ENCODE peak calls at places on chromosomes 13 and 19, in four cellular contexts. One of them, this sample, is unnamed.

GRCh38 chr19:780935-781334 is 16.3 kb upstream of the PTBP1 start:
- DNase-seq in fibroblast of pulmonary artery: no peak
- DNase-seq in CD8-positive, alpha-beta memory T cell: no peak
- DNase-seq in AG09309: no peak
- DNase-seq in this sample: no peak

GRCh38 chr19:53982611-53983010 is 8.8 kb upstream of the CACNG6 start:
- DNase-seq in CD8-positive, alpha-beta memory T cell: no peak
- DNase-seq in AG09309: no peak
- DNase-seq in fibroblast of pulmonary artery: peak
- DNase-seq in this sample: no peak

GRCh38 chr13:23159205-23159586 is 21.6 kb upstream of the SGCG start:
- DNase-seq in CD8-positive, alpha-beta memory T cell: no peak
- DNase-seq in AG09309: no peak
- DNase-seq in fibroblast of pulmonary artery: peak
- DNase-seq in this sample: peak

GRCh38 chr19:33502991-33503790 is 18.4 kb downstream of the PEPD start:
- DNase-seq in CD8-positive, alpha-beta memory T cell: no peak
- DNase-seq in fibroblast of pulmonary artery: no peak
- DNase-seq in AG09309: no peak
- DNase-seq in this sample: no peak

GRCh38 chr13:44932850-44933251 is 56.4 kb downstream of the NUFIP1 start:
- DNase-seq in CD8-positive, alpha-beta memory T cell: no peak
- DNase-seq in fibroblast of pulmonary artery: peak
- DNase-seq in AG09309: peak
- DNase-seq in this sample: peak

GRCh38 chr19:33472696-33473624 is 48.6 kb downstream of the PEPD start:
- DNase-seq in AG09309: peak
- DNase-seq in fibroblast of pulmonary artery: peak
- DNase-seq in CD8-positive, alpha-beta memory T cell: no peak
- DNase-seq in this sample: peak

GRCh38 chr13:37014609-37015008 is 14.0 kb downstream of the EXOSC8 start:
- DNase-seq in AG09309: no peak
- DNase-seq in CD8-positive, alpha-beta memory T cell: no peak
- DNase-seq in fibroblast of pulmonary artery: no peak
- DNase-seq in this sample: no peak

GRCh38 chr19:40941481-40942219 is 49.4 kb upstream of the CYP2B6 start:
- DNase-seq in AG09309: no peak
- DNase-seq in fibroblast of pulmonary artery: no peak
- DNase-seq in CD8-positive, alpha-beta memory T cell: no peak
- DNase-seq in this sample: no peak

GRCh38 chr19:13042443-13043130 is 47.3 kb downstream of the NFIX start:
- DNase-seq in AG09309: no peak
- DNase-seq in CD8-positive, alpha-beta memory T cell: no peak
- DNase-seq in fibroblast of pulmonary artery: peak
- DNase-seq in this sample: peak

GRCh38 chr19:19546751-19547162 is 8.7 kb downstream of the CILP2 start:
- DNase-seq in fibroblast of pulmonary artery: no peak
- DNase-seq in CD8-positive, alpha-beta memory T cell: no peak
- DNase-seq in AG09309: no peak
- DNase-seq in this sample: no peak

GRCh38 chr13:29918845-29919244 is 68.4 kb upstream of the UBL3 start:
- DNase-seq in CD8-positive, alpha-beta memory T cell: no peak
- DNase-seq in AG09309: peak
- DNase-seq in fibroblast of pulmonary artery: peak
- DNase-seq in this sample: peak

GRCh38 chr13:25678398-25678797 is 306.6 kb downstream of the ATP8A2 start:
- DNase-seq in fibroblast of pulmonary artery: no peak
- DNase-seq in AG09309: no peak
- DNase-seq in CD8-positive, alpha-beta memory T cell: no peak
- DNase-seq in this sample: no peak

GRCh38 chr19:51824603-51825002 is 29.6 kb downstream of the FPR3 start:
- DNase-seq in fibroblast of pulmonary artery: no peak
- DNase-seq in CD8-positive, alpha-beta memory T cell: no peak
- DNase-seq in AG09309: no peak
- DNase-seq in this sample: no peak

GRCh38 chr13:91719033-91719432 is 320.6 kb downstream of the GPC5 start:
- DNase-seq in AG09309: no peak
- DNase-seq in fibroblast of pulmonary artery: peak
- DNase-seq in CD8-positive, alpha-beta memory T cell: no peak
- DNase-seq in this sample: peak

GRCh38 chr13:102978168-102978567 is 88.0 kb downstream of the SLC10A2 start:
- DNase-seq in CD8-positive, alpha-beta memory T cell: no peak
- DNase-seq in fibroblast of pulmonary artery: peak
- DNase-seq in AG09309: no peak
- DNase-seq in this sample: peak

GRCh38 chr13:65236841-65237418 is 1993.2 kb downstream of the PCDH9 start:
- DNase-seq in CD8-positive, alpha-beta memory T cell: no peak
- DNase-seq in fibroblast of pulmonary artery: no peak
- DNase-seq in AG09309: no peak
- DNase-seq in this sample: no peak

GRCh38 chr13:37869506-37869755 is 141 bp downstream of the TRPC4 start:
- DNase-seq in CD8-positive, alpha-beta memory T cell: no peak
- DNase-seq in AG09309: no peak
- DNase-seq in fibroblast of pulmonary artery: peak
- DNase-seq in this sample: no peak

GRCh38 chr19:34351382-34351802 is 13.6 kb upstream of the GPI start:
- DNase-seq in AG09309: no peak
- DNase-seq in fibroblast of pulmonary artery: no peak
- DNase-seq in CD8-positive, alpha-beta memory T cell: no peak
- DNase-seq in this sample: peak

GRCh38 chr13:51488212-51488611 is 35.4 kb upstream of the INTS6 start:
- DNase-seq in AG09309: no peak
- DNase-seq in CD8-positive, alpha-beta memory T cell: no peak
- DNase-seq in fibroblast of pulmonary artery: no peak
- DNase-seq in this sample: no peak

GRCh38 chr13:43107780-43108179 is 84.4 kb downstream of the DNAJC15 start:
- DNase-seq in CD8-positive, alpha-beta memory T cell: no peak
- DNase-seq in fibroblast of pulmonary artery: no peak
- DNase-seq in AG09309: peak
- DNase-seq in this sample: peak

GRCh38 chr19:28686741-28687140 is 526.2 kb downstream of the UQCRFS1 start:
- DNase-seq in AG09309: no peak
- DNase-seq in fibroblast of pulmonary artery: no peak
- DNase-seq in CD8-positive, alpha-beta memory T cell: no peak
- DNase-seq in this sample: peak

GRCh38 chr19:34126966-34127365 is 45.3 kb upstream of the LSM14A start:
- DNase-seq in CD8-positive, alpha-beta memory T cell: no peak
- DNase-seq in AG09309: no peak
- DNase-seq in fibroblast of pulmonary artery: no peak
- DNase-seq in this sample: no peak

GRCh38 chr13:112053167-112053743 is 13.7 kb upstream of the SOX1 start:
- DNase-seq in fibroblast of pulmonary artery: no peak
- DNase-seq in AG09309: no peak
- DNase-seq in CD8-positive, alpha-beta memory T cell: no peak
- DNase-seq in this sample: no peak

GRCh38 chr13:114157869-114158495 is 21.1 kb upstream of the CFAP97D2 start:
- DNase-seq in AG09309: no peak
- DNase-seq in fibroblast of pulmonary artery: no peak
- DNase-seq in CD8-positive, alpha-beta memory T cell: no peak
- DNase-seq in this sample: no peak

GRCh38 chr13:97948041-97948440 is 5.4 kb upstream of the IPO5 start:
- DNase-seq in CD8-positive, alpha-beta memory T cell: no peak
- DNase-seq in AG09309: no peak
- DNase-seq in fibroblast of pulmonary artery: no peak
- DNase-seq in this sample: no peak

GRCh38 chr19:28960986-28961705 is 251.8 kb downstream of the UQCRFS1 start:
- DNase-seq in fibroblast of pulmonary artery: peak
- DNase-seq in AG09309: no peak
- DNase-seq in CD8-positive, alpha-beta memory T cell: no peak
- DNase-seq in this sample: peak

GRCh38 chr13:82905071-82905470 is 977.2 kb downstream of the SLITRK1 start:
- DNase-seq in AG09309: no peak
- DNase-seq in fibroblast of pulmonary artery: no peak
- DNase-seq in CD8-positive, alpha-beta memory T cell: no peak
- DNase-seq in this sample: no peak

GRCh38 chr13:28246891-28247290 is 108.5 kb downstream of the PAN3 start:
- DNase-seq in fibroblast of pulmonary artery: no peak
- DNase-seq in AG09309: no peak
- DNase-seq in CD8-positive, alpha-beta memory T cell: no peak
- DNase-seq in this sample: no peak

GRCh38 chr19:56748443-56748842 is 76.9 kb upstream of the ZNF835 start:
- DNase-seq in CD8-positive, alpha-beta memory T cell: no peak
- DNase-seq in AG09309: no peak
- DNase-seq in fibroblast of pulmonary artery: peak
- DNase-seq in this sample: peak

GRCh38 chr19:1181606-1182005 is 7.5 kb upstream of the SBNO2 start:
- DNase-seq in CD8-positive, alpha-beta memory T cell: no peak
- DNase-seq in AG09309: no peak
- DNase-seq in fibroblast of pulmonary artery: no peak
- DNase-seq in this sample: no peak

GRCh38 chr19:33054623-33055022 is 10.1 kb downstream of the RHPN2 start:
- DNase-seq in fibroblast of pulmonary artery: no peak
- DNase-seq in AG09309: no peak
- DNase-seq in CD8-positive, alpha-beta memory T cell: no peak
- DNase-seq in this sample: no peak

GRCh38 chr19:17441241-17442135 is 7.0 kb downstream of the TMEM221 start:
- DNase-seq in CD8-positive, alpha-beta memory T cell: no peak
- DNase-seq in fibroblast of pulmonary artery: peak
- DNase-seq in AG09309: no peak
- DNase-seq in this sample: peak

GRCh38 chr19:41707502-41707812 is 969 bp upstream of the CEACAM5 start:
- DNase-seq in CD8-positive, alpha-beta memory T cell: no peak
- DNase-seq in fibroblast of pulmonary artery: no peak
- DNase-seq in AG09309: no peak
- DNase-seq in this sample: no peak

GRCh38 chr19:13026478-13026999 is 31.3 kb downstream of the NFIX start:
- DNase-seq in CD8-positive, alpha-beta memory T cell: no peak
- DNase-seq in fibroblast of pulmonary artery: peak
- DNase-seq in AG09309: no peak
- DNase-seq in this sample: no peak

DNA sequence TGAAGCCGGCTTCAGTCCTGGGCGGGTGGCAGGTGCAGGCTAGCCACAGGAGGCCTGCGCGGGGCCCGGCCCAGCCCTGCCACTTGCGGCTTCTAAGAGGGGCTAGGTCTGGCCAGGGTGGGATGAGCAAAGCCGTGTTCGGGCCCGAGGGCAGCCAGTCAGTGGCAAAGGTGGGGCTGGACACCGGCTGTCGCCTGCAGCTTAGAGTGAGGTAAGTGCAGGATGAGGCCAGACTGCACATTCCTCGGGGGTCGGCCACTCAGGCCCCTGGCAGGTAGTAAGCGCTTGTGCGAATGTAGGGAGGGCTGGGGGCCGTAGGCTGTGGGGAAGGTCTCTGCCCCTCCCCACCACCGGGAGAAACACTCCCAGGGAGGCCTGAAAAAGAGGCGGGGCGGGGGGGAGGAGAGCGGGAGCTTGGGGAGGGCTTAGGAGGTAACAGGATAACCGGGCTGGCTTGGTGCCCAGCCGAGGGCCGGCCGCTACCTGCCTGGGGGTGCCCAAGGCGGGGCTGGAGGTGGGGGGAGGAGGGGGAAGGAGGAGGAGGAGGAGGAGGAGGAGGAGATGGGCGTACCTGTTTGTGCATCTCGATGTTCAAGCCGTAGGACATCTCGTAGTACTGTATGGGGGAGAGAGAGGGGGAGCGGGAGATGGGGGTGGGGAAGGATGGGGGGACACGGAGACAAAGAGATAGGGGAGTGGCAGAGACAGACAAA is 6.4 kb downstream of the TLE5 start:
- DNase-seq in AG09309: no peak
- DNase-seq in CD8-positive, alpha-beta memory T cell: no peak
- DNase-seq in fibroblast of pulmonary artery: no peak
- DNase-seq in this sample: no peak
- H3K4me3 ChIP-seq in AG09309: no peak
- H3K4me3 ChIP-seq in CD8-positive, alpha-beta memory T cell: no peak
- H3K4me3 ChIP-seq in fibroblast of pulmonary artery: no peak
- H3K4me3 ChIP-seq in this sample: no peak

GRCh38 chr13:94682229-94682628 is 30.1 kb downstream of the SOX21 start:
- DNase-seq in AG09309: no peak
- DNase-seq in fibroblast of pulmonary artery: no peak
- DNase-seq in CD8-positive, alpha-beta memory T cell: no peak
- DNase-seq in this sample: no peak

GRCh38 chr13:94678845-94679244 is 33.5 kb downstream of the SOX21 start:
- DNase-seq in AG09309: no peak
- DNase-seq in CD8-positive, alpha-beta memory T cell: no peak
- DNase-seq in fibroblast of pulmonary artery: no peak
- DNase-seq in this sample: no peak

GRCh38 chr13:94677799-94678198 is 34.5 kb downstream of the SOX21 start:
- DNase-seq in fibroblast of pulmonary artery: no peak
- DNase-seq in CD8-positive, alpha-beta memory T cell: no peak
- DNase-seq in AG09309: no peak
- DNase-seq in this sample: no peak

GRCh38 chr13:94683426-94683825 is 28.9 kb downstream of the SOX21 start:
- DNase-seq in CD8-positive, alpha-beta memory T cell: no peak
- DNase-seq in AG09309: no peak
- DNase-seq in fibroblast of pulmonary artery: no peak
- DNase-seq in this sample: no peak

GRCh38 chr13:94679614-94680013 is 32.7 kb downstream of the SOX21 start:
- DNase-seq in CD8-positive, alpha-beta memory T cell: no peak
- DNase-seq in fibroblast of pulmonary artery: no peak
- DNase-seq in AG09309: no peak
- DNase-seq in this sample: no peak
- H3K4me3 ChIP-seq in CD8-positive, alpha-beta memory T cell: no peak
- H3K4me3 ChIP-seq in fibroblast of pulmonary artery: no peak
- H3K4me3 ChIP-seq in AG09309: no peak
- H3K4me3 ChIP-seq in this sample: no peak

GRCh38 chr19:8311461-8312260 is 3.5 kb upstream of the CD320 start:
- DNase-seq in AG09309: no peak
- DNase-seq in CD8-positive, alpha-beta memory T cell: peak
- DNase-seq in fibroblast of pulmonary artery: no peak
- DNase-seq in this sample: no peak
- H3K4me3 ChIP-seq in AG09309: no peak
- H3K4me3 ChIP-seq in CD8-positive, alpha-beta memory T cell: no peak
- H3K4me3 ChIP-seq in fibroblast of pulmonary artery: no peak
- H3K4me3 ChIP-seq in this sample: no peak

DNA sequence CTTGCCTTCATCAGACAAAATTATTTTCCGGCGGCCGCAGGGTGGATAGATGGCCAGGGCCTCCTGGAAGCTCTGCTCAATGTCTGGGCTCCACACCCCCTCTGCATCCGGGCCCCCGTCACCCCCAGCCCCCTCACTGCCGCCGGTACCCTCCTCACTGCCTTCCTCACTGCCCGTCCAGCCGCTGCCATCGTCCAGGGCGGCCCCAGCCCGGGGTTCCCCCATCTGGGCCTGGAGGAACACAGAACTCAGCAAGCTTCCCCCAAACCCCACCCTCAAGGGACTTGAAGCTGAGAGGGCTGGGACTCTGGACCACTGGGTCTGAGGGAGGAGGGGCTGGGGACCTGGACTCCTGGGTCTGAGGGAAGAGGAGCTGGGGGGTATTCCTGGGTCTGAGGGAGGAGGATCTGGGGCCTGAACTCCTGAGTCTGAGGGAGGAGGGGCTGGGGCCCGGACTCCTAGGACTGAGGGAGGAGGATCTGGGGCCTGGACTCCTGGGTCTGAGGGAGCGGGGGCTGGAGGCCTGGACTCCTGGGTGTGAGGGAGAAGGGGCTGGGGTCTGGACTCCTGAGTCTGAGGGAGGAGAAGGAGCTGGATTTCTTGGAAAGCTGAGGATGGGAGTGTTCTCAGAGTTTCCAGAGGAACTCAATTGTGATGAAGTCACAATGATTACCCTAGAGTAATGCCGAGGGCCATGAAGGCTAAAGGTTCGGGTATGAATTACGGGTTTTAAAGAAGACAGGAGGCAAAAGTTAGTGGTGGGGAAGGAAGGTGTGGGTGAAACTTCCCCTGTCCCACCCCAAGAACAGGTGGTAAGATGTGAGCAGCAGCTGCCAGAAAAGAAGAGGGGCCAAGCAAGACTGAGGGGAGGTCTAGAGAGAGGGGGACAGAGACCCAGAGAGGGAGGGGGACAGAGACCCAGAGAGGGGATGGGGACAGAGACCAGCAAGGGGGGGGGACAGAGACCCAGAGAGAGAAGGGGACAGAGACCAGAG is 2.1 kb downstream of the TEAD2 start:
- DNase-seq in AG09309: no peak
- DNase-seq in CD8-positive, alpha-beta memory T cell: no peak
- DNase-seq in fibroblast of pulmonary artery: no peak
- DNase-seq in this sample: no peak
- H3K4me3 ChIP-seq in AG09309: no peak
- H3K4me3 ChIP-seq in CD8-positive, alpha-beta memory T cell: no peak
- H3K4me3 ChIP-seq in fibroblast of pulmonary artery: peak
- H3K4me3 ChIP-seq in this sample: peak